ENCODE peak calls at places on chromosomes 2 and 18, in seven cellular contexts. F is iPS-NIHi11; Q is activated naive CD4-positive, alpha-beta T cell treated with Interleukin-2 at 50 U/mL for 16 hours; O is left ventricle myocardium superior; B is heart right ventricle; L is COR-L47; M is occipital lobe. G is an unnamed sample.
A peak's percentile ranks its signal among the peaks of the same experiment; 100 is the strongest.

GRCh38 chr2:75065402-75066008 is 107.1 kb downstream of the POLE4 start:
- DNase-seq in Q (no peak), L (no peak), O (no peak), F (no peak), B (no peak), M (no peak), G (no peak)

GRCh38 chr2:192087398-192087958 is 107.3 kb downstream of the TMEFF2 start:
- DNase-seq in B (no peak), L (peak; percentile 17), Q (no peak), F (no peak), M (no peak), O (no peak), G (no peak)

GRCh38 chr2:110804915-110805314 is 72.5 kb downstream of the ACOXL start:
- DNase-seq in B (no peak), Q (peak; percentile 78), M (no peak), L (no peak), F (no peak), O (no peak), G (no peak)

GRCh38 chr2:185780890-185781289 is 42.3 kb downstream of the FSIP2 start:
- DNase-seq in M (no peak), Q (no peak), O (no peak), F (no peak), B (no peak), L (no peak), G (no peak)

GRCh38 chr2:155377178-155377780 is 678.8 kb downstream of the KCNJ3 start:
- DNase-seq in Q (no peak), B (no peak), O (no peak), F (peak; percentile 10), L (peak; percentile 56), M (no peak), G (peak; percentile 8)

GRCh38 chr2:32060266-32060665 is 3.1 kb upstream of the SPAST start:
- DNase-seq in O (no peak), L (no peak), M (no peak), Q (no peak), B (no peak), F (no peak), G (no peak)

GRCh38 chr2:228426502-228427216 is 245.2 kb upstream of the SPHKAP start:
- DNase-seq in Q (no peak), O (no peak), F (no peak), M (no peak), L (no peak), B (no peak), G (no peak)

GRCh38 chr2:205864511-205864910 is 182.2 kb downstream of the NRP2 start:
- DNase-seq in L (no peak), F (no peak), O (no peak), M (no peak), B (no peak), Q (no peak), G (no peak)

GRCh38 chr2:178855151-178855550 is 47.9 kb upstream of the TTN start:
- DNase-seq in B (no peak), L (no peak), F (no peak), Q (no peak), O (no peak), M (no peak), G (no peak)

GRCh38 chr18:23716516-23716915 is 27.3 kb downstream of the LAMA3 start:
- DNase-seq in L (no peak), M (peak; percentile 68), F (peak; percentile 55), Q (no peak), B (no peak), O (no peak), G (no peak)

GRCh38 chr2:32976409-32977063 is 29.8 kb downstream of the LTBP1 start:
- DNase-seq in L (no peak), F (no peak), M (no peak), B (no peak), Q (no peak), O (no peak), G (no peak)

GRCh38 chr2:202033317-202034248 is at the start of gene FZD7:
- DNase-seq in L (peak; percentile 69), F (peak; percentile 91), Q (peak; percentile 87), B (peak; percentile 93), M (peak; percentile 77), O (peak; percentile 96), G (peak; percentile 94)

GRCh38 chr2:211789984-211790383 is 748.6 kb downstream of the ERBB4 start:
- DNase-seq in Q (no peak), L (no peak), M (no peak), O (no peak), F (no peak), B (no peak), G (no peak)

GRCh38 chr2:202140522-202141292 is 67.7 kb downstream of the KIAA2012 start:
- DNase-seq in M (no peak), F (no peak), O (no peak), B (no peak), L (no peak), Q (no peak), G (no peak)

GRCh38 chr2:97662895-97663625 is 784 bp downstream of the ACTR1B start:
- DNase-seq in B (peak; percentile 77), L (peak; percentile 66), M (peak; percentile 50), Q (peak; percentile 87), O (peak; percentile 86), F (peak; percentile 83), G (no peak)

GRCh38 chr2:37771600-37772088 is 100.2 kb upstream of the CDC42EP3 start:
- DNase-seq in Q (no peak), L (no peak), F (no peak), B (no peak), O (no peak), M (peak; percentile 10), G (no peak)

GRCh38 chr2:218357194-218358177 is 829 bp downstream of the CATIP start:
- DNase-seq in F (peak; percentile 14), B (no peak), Q (no peak), L (no peak), M (no peak), O (no peak), G (no peak)

GRCh38 chr2:120863661-120864320 is 128.1 kb downstream of the GLI2 start:
- DNase-seq in F (no peak), L (no peak), M (no peak), B (no peak), O (peak; percentile 48), Q (no peak), G (no peak)

GRCh38 chr2:113251118-113251517 is 27.6 kb downstream of the PAX8 start:
- DNase-seq in B (no peak), L (no peak), O (no peak), Q (peak; percentile 11), M (no peak), F (no peak), G (no peak)

GRCh38 chr2:228875152-228875875 is 395.8 kb downstream of the PID1 start:
- DNase-seq in Q (no peak), B (no peak), O (no peak), F (no peak), M (no peak), L (no peak), G (no peak)

GRCh38 chr2:197827618-197828017 is 23.2 kb downstream of the PLCL1 start:
- DNase-seq in M (no peak), B (no peak), O (no peak), F (no peak), Q (no peak), L (no peak), G (no peak)

GRCh38 chr2:202157211-202157985 is 81.0 kb downstream of the SUMO1 start:
- DNase-seq in B (no peak), L (no peak), O (no peak), M (no peak), Q (no peak), F (no peak), G (no peak)

GRCh38 chr2:123738643-123739042 is 286.4 kb upstream of the CNTNAP5 start:
- DNase-seq in B (no peak), M (no peak), F (no peak), O (no peak), L (no peak), Q (no peak), G (no peak)

GRCh38 chr18:22349317-22349898 is 68.3 kb downstream of the CTAGE1 start:
- DNase-seq in M (no peak), L (no peak), Q (no peak), F (no peak), B (no peak), O (no peak), G (no peak)

GRCh38 chr2:240303896-240304745 is 131.3 kb upstream of the GPC1 start:
- DNase-seq in M (no peak), O (no peak), F (no peak), L (no peak), Q (no peak), B (no peak), G (no peak)

GRCh38 chr2:150280255-150280654 is 207.2 kb downstream of the RND3 start:
- DNase-seq in M (no peak), F (no peak), Q (no peak), L (no peak), O (no peak), B (peak; percentile 79), G (no peak)

GRCh38 chr2:159617651-159618050 is 1.3 kb upstream of the BAZ2B start:
- DNase-seq in O (no peak), Q (no peak), M (no peak), F (peak; percentile 32), L (peak; percentile 82), B (peak; percentile 26), G (peak; percentile 34)

GRCh38 chr2:79099140-79099686 is 11.4 kb upstream of the REG1B start:
- DNase-seq in O (no peak), M (no peak), L (no peak), B (no peak), Q (no peak), F (no peak), G (no peak)

GRCh38 chr2:148524519-148524919 is 120.0 kb upstream of the EPC2 start:
- DNase-seq in F (no peak), B (no peak), M (no peak), L (no peak), O (no peak), Q (peak; percentile 60), G (no peak)

GRCh38 chr2:227642691-227643090 is 23.9 kb upstream of the SCYGR5 start:
- DNase-seq in L (no peak), Q (no peak), O (no peak), B (no peak), F (no peak), M (no peak), G (no peak)

GRCh38 chr2:18149660-18150246 is 271.3 kb downstream of the KCNS3 start:
- DNase-seq in F (peak; percentile 49), M (no peak), O (no peak), L (peak; percentile 21), B (no peak), Q (no peak), G (no peak)

GRCh38 chr2:119469661-119470297 is 38.1 kb downstream of the TMEM37 start:
- DNase-seq in M (no peak), O (no peak), B (no peak), L (peak; percentile 35), Q (no peak), F (no peak), G (no peak)

GRCh38 chr18:25982961-25983360 is 107.5 kb downstream of the SS18 start:
- DNase-seq in M (no peak), F (no peak), B (no peak), L (no peak), O (no peak), Q (no peak), G (no peak)

GRCh38 chr2:46574457-46575354 is 95.3 kb downstream of the TMEM247 start:
- DNase-seq in L (no peak), M (no peak), B (no peak), Q (no peak), F (no peak), O (no peak), G (no peak)

GRCh38 chr2:172298009-172298408 is 129.4 kb upstream of the ITGA6 start:
- DNase-seq in F (no peak), M (no peak), Q (no peak), L (no peak), O (no peak), B (no peak), G (peak; percentile 47)

GRCh38 chr2:55932843-55933242 is 9.3 kb upstream of the EFEMP1 start:
- DNase-seq in O (no peak), M (no peak), Q (no peak), F (no peak), B (no peak), L (no peak), G (no peak)

GRCh38 chr2:172440795-172441194 is 13.4 kb downstream of the ITGA6 start:
- DNase-seq in B (no peak), Q (no peak), L (no peak), M (no peak), O (no peak), F (no peak), G (no peak)

G was measured in D341Med.